ENCODE peak calls at places on chromosomes 7 and 10, in eight cellular contexts. V is NCI-H460, J is NCI-H187, L is dermis blood vessel endothelial cell, B is Kasumi-1, G is non-pigmented ciliary epithelial cell, T is EH, K is OCI-LY7. F is an unnamed sample.

GRCh38 chr7:2261611-2262010 is 19.6 kb downstream of the NUDT1 start:
- DNase-seq in L (no peak), J (no peak), V (no peak), G (no peak), T (no peak), K (peak; percentile 59), B (peak; percentile 14), F (no peak)

GRCh38 chr7:127909424-127910152 is 121.6 kb downstream of the LRRC4 start:
- DNase-seq in L (no peak), B (no peak), G (no peak), T (no peak), J (no peak), V (no peak), K (no peak), F (no peak)

GRCh38 chr7:133851416-133851815 is 275.7 kb upstream of the LRGUK start:
- DNase-seq in B (no peak), J (no peak), T (no peak), G (no peak), L (no peak), K (no peak), V (no peak), F (no peak)

GRCh38 chr7:149692056-149692455 is 81.3 kb downstream of the ZNF467 start:
- DNase-seq in L (no peak), B (no peak), V (no peak), K (no peak), G (no peak), T (no peak), J (no peak), F (no peak)

GRCh38 chr10:18214692-18215563 is 74.7 kb downstream of the CACNB2 start:
- DNase-seq in T (peak; percentile 55), B (peak; percentile 85), G (no peak), K (peak; percentile 6), J (no peak), L (peak; percentile 69), V (peak; percentile 39), F (peak; percentile 48)

GRCh38 chr10:99331207-99331803 is 2.1 kb downstream of the CNNM1 start:
- DNase-seq in K (no peak), J (no peak), L (peak; percentile 5), G (no peak), B (no peak), T (peak; percentile 48), V (no peak), F (peak; percentile 39)

GRCh38 chr10:101441539-101442455 is 87.8 kb downstream of the BTRC start:
- DNase-seq in T (peak; percentile 68), J (peak; percentile 26), K (peak; percentile 68), V (peak; percentile 66), L (peak; percentile 82), B (peak; percentile 96), G (peak; percentile 52), F (peak; percentile 62)

GRCh38 chr10:104120903-104121484 is 977 bp upstream of the SFR1 start:
- DNase-seq in G (peak; percentile 85), K (peak; percentile 60), T (peak; percentile 95), L (peak; percentile 97), B (peak; percentile 71), V (peak; percentile 94), J (no peak), F (peak; percentile 77)

GRCh38 chr10:5975641-5976473 is 1.5 kb downstream of the IL15RA start:
- DNase-seq in J (no peak), K (peak; percentile 52), V (no peak), G (no peak), T (peak; percentile 45), B (peak; percentile 41), L (peak; percentile 47), F (no peak)

GRCh38 chr10:70958396-70958795 is 70.0 kb upstream of the PCBD1 start:
- DNase-seq in L (no peak), K (no peak), T (no peak), B (no peak), J (no peak), G (peak; percentile 20), V (no peak), F (no peak)

GRCh38 chr10:80161321-80162084 is 29.0 kb downstream of the PLAC9 start:
- DNase-seq in L (peak; percentile 60), J (no peak), B (no peak), T (no peak), K (peak; percentile 39), V (no peak), G (no peak), F (peak; percentile 40)

GRCh38 chr7:106284516-106285050 is at the start of gene NAMPT:
- DNase-seq in V (no peak), B (no peak), G (no peak), T (peak; percentile 51), L (peak; percentile 41), J (no peak), K (peak; percentile 55), F (no peak)

GRCh38 chr7:135929692-135930091 is 47.5 kb downstream of the MTPN start:
- DNase-seq in L (no peak), B (no peak), V (no peak), G (no peak), T (no peak), K (no peak), J (no peak), F (no peak)

GRCh38 chr7:120272896-120273475 is at the start of gene KCND2:
- DNase-seq in L (peak; percentile 1), K (no peak), T (no peak), G (no peak), V (no peak), B (no peak), J (no peak), F (no peak)

F was measured in A549.